ENCODE peak calls at places on chromosomes 6 and 20, in nine cellular contexts. R is WTC11, N is cardiac fibroblast, U is hepatocyte, W is GM13976, D is NCI-H524, H is HCT116, E is mucosa of gallbladder, Q is heart left ventricle. B is an unnamed sample.

GRCh38 chr20:59661141-59661540 is 56.8 kb downstream of the PHACTR3 start:
- DNase-seq in R (no peak), N (no peak), U (no peak), W (no peak), D (no peak), H (no peak), E (no peak), Q (no peak), B (no peak)

GRCh38 chr6:44255848-44256247 is 1.5 kb downstream of the SLC35B2 start:
- DNase-seq in R (no peak), N (no peak), U (no peak), W (no peak), D (no peak), H (no peak), E (no peak), Q (no peak), B (no peak)

GRCh38 chr20:57457243-57457761 is 66.1 kb downstream of the RBM38 start:
- DNase-seq in R (no peak), N (no peak), U (no peak), W (no peak), D (no peak), H (no peak), E (no peak), Q (no peak), B (no peak)

GRCh38 chr20:49133571-49133970 is 54.6 kb downstream of the STAU1 start:
- DNase-seq in R (no peak), N (no peak), U (no peak), W (no peak), D (no peak), H (no peak), E (no peak), Q (no peak), B (no peak)

GRCh38 chr6:127793396-127793795 is 107.5 kb downstream of the THEMIS start:
- DNase-seq in R (no peak), N (no peak), U (no peak), W (no peak), D (no peak), H (no peak), E (no peak), Q (no peak), B (no peak)

GRCh38 chr20:11675920-11676617 is 241.6 kb upstream of the BTBD3 start:
- DNase-seq in R (no peak), N (no peak), U (no peak), W (no peak), D (no peak), H (no peak), E (no peak), Q (no peak), B (no peak)

GRCh38 chr6:12289655-12290489 is at the start of gene EDN1:
- DNase-seq in R (peak), N (peak), U (peak), W (peak), D (peak), H (peak), E (peak), Q (peak), B (no peak)

GRCh38 chr6:64580346-64580745 is 944.7 kb downstream of the PHF3 start:
- DNase-seq in R (no peak), N (peak), U (peak), W (no peak), D (no peak), H (no peak), E (no peak), Q (no peak), B (no peak)

GRCh38 chr6:74409447-74409846 is 713.4 kb downstream of the CD109 start:
- DNase-seq in R (no peak), N (peak), U (peak), W (peak), D (peak), H (peak), E (no peak), Q (no peak), B (peak)

GRCh38 chr6:143940011-143940597 is 68.0 kb downstream of the PLAGL1 start:
- DNase-seq in R (peak), N (peak), U (peak), W (peak), D (peak), H (peak), E (peak), Q (no peak), B (peak)

GRCh38 chr6:50925548-50925947 is 106.9 kb downstream of the TFAP2B start:
- DNase-seq in R (no peak), N (no peak), U (no peak), W (no peak), D (no peak), H (no peak), E (no peak), Q (no peak), B (no peak)

GRCh38 chr20:36313936-36314335 is 7.8 kb downstream of the DLGAP4 start:
- DNase-seq in R (peak), N (no peak), U (no peak), W (peak), D (no peak), H (no peak), E (no peak), Q (peak), B (no peak)

GRCh38 chr20:10611357-10611756 is 62.4 kb downstream of the JAG1 start:
- DNase-seq in R (peak), N (peak), U (peak), W (peak), D (peak), H (no peak), E (no peak), Q (peak), B (no peak)

GRCh38 chr20:13736792-13737191 is 47.9 kb downstream of the ESF1 start:
- DNase-seq in R (no peak), N (peak), U (no peak), W (no peak), D (no peak), H (no peak), E (no peak), Q (no peak), B (peak)

GRCh38 chr6:106318061-106318460 is 7.5 kb downstream of the ATG5 start:
- DNase-seq in R (no peak), N (no peak), U (no peak), W (no peak), D (no peak), H (no peak), E (no peak), Q (no peak), B (no peak)

GRCh38 chr6:14981960-14982359 is 263.9 kb upstream of the JARID2 start:
- DNase-seq in R (no peak), N (no peak), U (no peak), W (no peak), D (peak), H (no peak), E (no peak), Q (no peak), B (no peak)

GRCh38 chr6:131954099-131954774 is 3.1 kb upstream of the CCN2 start:
- DNase-seq in R (no peak), N (peak), U (no peak), W (no peak), D (no peak), H (no peak), E (no peak), Q (no peak), B (no peak)

GRCh38 chr20:588932-589672 is 21.0 kb downstream of the TCF15 start:
- DNase-seq in R (no peak), N (peak), U (no peak), W (peak), D (peak), H (peak), E (no peak), Q (no peak), B (no peak)

GRCh38 chr6:156933201-156934053 is 156.2 kb downstream of the ARID1B start:
- DNase-seq in R (peak), N (no peak), U (peak), W (no peak), D (peak), H (no peak), E (peak), Q (no peak), B (no peak)

GRCh38 chr20:31472395-31473330 is 2.3 kb downstream of the DEFB124 start:
- DNase-seq in R (no peak), N (peak), U (no peak), W (no peak), D (no peak), H (no peak), E (no peak), Q (peak), B (no peak)

GRCh38 chr6:56235245-56235644 is 12.1 kb downstream of the COL21A1 start:
- DNase-seq in R (no peak), N (peak), U (no peak), W (no peak), D (no peak), H (no peak), E (no peak), Q (no peak), B (peak)

GRCh38 chr6:126550323-126550722 is 210.4 kb downstream of the CENPW start:
- DNase-seq in R (peak), N (no peak), U (no peak), W (no peak), D (no peak), H (no peak), E (no peak), Q (no peak), B (no peak)

GRCh38 chr6:33983109-33983475 is 162.8 kb downstream of the GRM4 start:
- DNase-seq in R (no peak), N (peak), U (peak), W (no peak), D (peak), H (peak), E (peak), Q (peak), B (no peak)

GRCh38 chr20:25089662-25090061 is 7.7 kb upstream of the VSX1 start:
- DNase-seq in R (no peak), N (no peak), U (no peak), W (no peak), D (no peak), H (no peak), E (no peak), Q (no peak), B (no peak)

GRCh38 chr6:9126845-9127560 is 691.7 kb upstream of the SLC35B3 start:
- DNase-seq in R (no peak), N (peak), U (peak), W (no peak), D (no peak), H (peak), E (no peak), Q (no peak), B (no peak)

GRCh38 chr6:16058188-16058780 is 70.6 kb upstream of the MYLIP start:
- DNase-seq in R (no peak), N (no peak), U (peak), W (no peak), D (peak), H (no peak), E (no peak), Q (no peak), B (no peak)

GRCh38 chr20:24406761-24407550 is 62.5 kb upstream of the SYNDIG1 start:
- DNase-seq in R (no peak), N (peak), U (no peak), W (no peak), D (peak), H (no peak), E (no peak), Q (no peak), B (no peak)

GRCh38 chr6:43933111-43933885 is 163.3 kb downstream of the VEGFA start:
- DNase-seq in R (no peak), N (no peak), U (peak), W (no peak), D (no peak), H (no peak), E (peak), Q (no peak), B (no peak)

GRCh38 chr6:121093928-121094327 is 240.4 kb downstream of the TBC1D32 start:
- DNase-seq in R (no peak), N (peak), U (no peak), W (no peak), D (no peak), H (no peak), E (no peak), Q (no peak), B (peak)

GRCh38 chr20:32626859-32627636 is 41.9 kb upstream of the NOL4L start:
- DNase-seq in R (no peak), N (no peak), U (no peak), W (peak), D (peak), H (no peak), E (no peak), Q (no peak), B (no peak)

GRCh38 chr20:42125426-42125825 is 507.2 kb upstream of the CHD6 start:
- DNase-seq in R (no peak), N (no peak), U (no peak), W (no peak), D (no peak), H (no peak), E (no peak), Q (no peak), B (no peak)

GRCh38 chr6:3500262-3501001 is 43.6 kb upstream of the SLC22A23 start:
- DNase-seq in R (no peak), N (peak), U (peak), W (no peak), D (no peak), H (no peak), E (no peak), Q (no peak), B (no peak)

GRCh38 chr20:57596358-57596757 is 23.9 kb downstream of the ZBP1 start:
- DNase-seq in R (no peak), N (no peak), U (no peak), W (no peak), D (no peak), H (no peak), E (no peak), Q (no peak), B (no peak)